ENCODE peak calls at places on chromosomes 16 and 17, in four cellular contexts. Z, S, B and D are unnamed samples.

GRCh38 chr17:60170835-60171752 is 21.3 kb downstream of the CA4 start:
- DNase-seq in Z (no peak), S (no peak), B (no peak), D (no peak)

GRCh38 chr17:39755550-39756375 is 18.0 kb downstream of the GRB7 start:
- DNase-seq in Z (no peak), S (no peak), B (no peak), D (peak)

GRCh38 chr17:58153046-58153445 is 4.9 kb downstream of the OR4D1 start:
- DNase-seq in Z (no peak), S (no peak), B (no peak), D (no peak)

GRCh38 chr16:85084841-85085535 is 27.3 kb downstream of the CIBAR2 start:
- DNase-seq in Z (no peak), S (no peak), B (no peak), D (no peak)

GRCh38 chr16:81164481-81164880 is 68.3 kb upstream of the GCSH start:
- DNase-seq in Z (no peak), S (no peak), B (no peak), D (no peak)

GRCh38 chr16:84735846-84736586 is 36.2 kb downstream of the USP10 start:
- DNase-seq in Z (no peak), S (no peak), B (no peak), D (no peak)

GRCh38 chr16:16073884-16074781 is 124.7 kb downstream of the ABCC1 start:
- DNase-seq in Z (peak), S (no peak), B (no peak), D (no peak)

GRCh38 chr17:79624658-79625478 is 14.0 kb upstream of the RBFOX3 start:
- DNase-seq in Z (no peak), S (peak), B (peak), D (no peak)

GRCh38 chr17:32985357-32985756 is 6.3 kb upstream of the SPACA3 start:
- DNase-seq in Z (no peak), S (no peak), B (no peak), D (no peak)

GRCh38 chr16:72241930-72242329 is 70.0 kb upstream of the PMFBP1 start:
- DNase-seq in Z (peak), S (no peak), B (no peak), D (no peak)

DNA sequence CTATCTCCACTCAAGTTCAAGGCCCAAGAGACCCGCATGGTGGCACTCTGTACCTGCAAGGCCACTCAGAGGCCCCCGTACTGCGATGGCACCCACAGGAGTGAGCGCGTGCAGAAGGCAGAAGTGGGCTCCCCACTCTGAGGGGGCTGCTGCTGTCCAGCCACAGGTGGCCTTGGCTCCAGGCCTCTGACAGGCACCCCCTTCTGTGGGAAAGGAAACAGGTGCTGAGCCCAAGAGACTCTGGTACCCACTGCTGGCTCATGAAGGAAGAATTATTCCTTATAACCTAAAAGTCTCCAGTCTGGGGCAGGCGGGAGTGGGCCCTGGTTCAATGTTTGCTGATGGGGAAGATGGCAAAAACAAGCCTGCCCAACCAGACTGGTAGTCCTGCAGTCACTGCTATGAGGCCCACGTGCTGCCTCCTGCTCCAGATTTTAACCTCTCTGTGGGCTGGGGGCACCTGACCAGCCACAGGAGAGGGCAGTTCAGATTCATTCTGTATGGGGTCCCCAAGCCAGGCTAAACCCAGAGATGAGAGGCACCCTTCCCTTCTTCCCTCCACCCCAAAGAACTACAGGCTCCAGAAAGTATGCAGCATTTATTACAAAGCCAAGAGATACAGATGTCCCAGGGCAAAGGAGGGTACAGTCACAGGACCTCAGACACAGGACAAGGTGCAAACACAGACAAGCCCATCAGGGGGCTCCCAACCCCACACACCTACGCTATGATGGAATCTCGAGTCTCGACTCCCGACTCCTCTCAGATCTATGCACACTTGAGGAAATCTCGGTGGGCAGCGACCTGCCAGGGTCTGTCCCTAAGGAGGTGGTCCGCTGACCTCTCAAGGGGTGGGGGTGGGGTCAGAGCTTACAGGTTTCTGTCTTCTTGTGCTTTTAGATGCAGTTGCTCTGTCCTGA is 3.4 kb downstream of the CISD3 start:
- DNase-seq in Z (no peak), S (peak), B (no peak), D (no peak)
- TF ChIP-seq CTCF in Z (peak), S (no peak), B (no peak), D (peak)

GRCh38 chr17:48055531-48056245 is 7.5 kb downstream of the NFE2L1 start:
- DNase-seq in Z (peak), S (no peak), B (no peak), D (peak)
- H3K4me3 ChIP-seq in Z (peak), S (peak), B (peak), D (peak)

DNA sequence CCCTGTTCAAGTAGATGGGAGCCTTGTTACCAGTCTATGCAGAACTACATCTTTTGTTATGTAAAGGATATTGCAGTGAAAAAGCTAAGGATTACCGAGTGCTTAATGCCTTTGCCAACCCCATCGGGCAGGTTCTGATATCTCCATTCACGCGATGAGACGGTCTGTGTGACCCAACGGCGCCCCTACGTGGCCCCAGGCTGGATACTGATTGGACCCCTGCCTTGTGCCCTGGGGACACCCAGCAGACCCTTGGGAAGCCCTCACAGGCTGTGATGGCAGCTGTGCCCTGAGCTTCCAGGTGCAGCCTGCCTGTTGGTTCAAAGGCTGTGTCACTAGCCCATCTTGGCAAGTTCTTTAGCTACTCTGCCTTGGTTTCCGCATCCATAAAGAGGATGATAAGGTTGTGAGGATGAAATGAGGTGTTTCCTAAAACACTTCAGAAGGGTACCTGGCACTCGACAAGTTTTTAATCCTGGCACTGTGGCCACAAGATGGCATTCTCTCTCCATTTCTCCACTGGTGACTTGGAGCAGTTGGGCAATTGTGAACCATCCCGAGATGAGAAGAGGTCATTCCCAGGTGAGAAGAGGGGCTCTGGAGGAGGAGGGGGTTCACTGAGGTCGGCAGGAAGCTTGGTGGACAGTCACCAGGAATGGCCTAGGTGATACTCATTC is 33.6 kb downstream of the HAPSTR1 start:
- DNase-seq in Z (no peak), S (no peak), B (no peak), D (no peak)
- TF ChIP-seq CTCF in Z (no peak), S (no peak), B (no peak), D (peak)

DNA sequence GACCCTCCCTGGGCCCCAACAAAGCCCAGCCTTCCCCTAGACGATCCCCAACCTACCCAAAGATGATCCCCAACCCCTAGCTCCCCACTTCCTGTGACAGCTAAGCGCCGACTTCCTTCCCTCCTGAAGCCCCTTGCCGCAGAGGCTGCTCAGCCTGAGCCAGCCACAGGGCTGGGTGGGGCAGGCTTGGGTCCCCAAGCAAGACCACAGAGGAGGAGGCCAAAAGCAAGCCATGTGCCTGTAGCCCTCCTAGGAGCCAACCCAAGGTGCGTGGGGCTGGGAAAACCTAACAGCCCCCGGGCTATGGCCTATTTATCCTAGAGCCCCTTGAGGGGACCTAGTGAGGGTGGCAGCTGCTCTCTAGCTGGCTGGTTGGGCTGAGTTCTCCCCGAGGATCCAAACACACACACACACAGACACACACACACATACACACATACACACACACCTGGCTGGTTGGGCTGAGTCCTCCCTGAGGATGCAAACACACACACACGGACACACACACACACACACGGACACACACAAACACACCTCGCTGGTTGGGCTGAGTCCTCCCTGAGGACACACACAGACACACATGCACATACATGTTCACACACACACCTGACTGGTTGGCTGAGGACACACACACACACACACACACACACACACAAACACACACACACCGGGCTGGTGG is 4.8 kb downstream of the ARRB2 start:
- DNase-seq in Z (no peak), S (no peak), B (no peak), D (no peak)
- H3K4me3 ChIP-seq in Z (no peak), S (no peak), B (no peak), D (no peak)

GRCh38 chr17:8894189-8894611 is 26.7 kb upstream of the PIK3R6 start:
- DNase-seq in Z (peak), S (no peak), B (no peak), D (no peak)
- TF ChIP-seq CTCF in Z (no peak), S (no peak), B (no peak), D (no peak)

DNA sequence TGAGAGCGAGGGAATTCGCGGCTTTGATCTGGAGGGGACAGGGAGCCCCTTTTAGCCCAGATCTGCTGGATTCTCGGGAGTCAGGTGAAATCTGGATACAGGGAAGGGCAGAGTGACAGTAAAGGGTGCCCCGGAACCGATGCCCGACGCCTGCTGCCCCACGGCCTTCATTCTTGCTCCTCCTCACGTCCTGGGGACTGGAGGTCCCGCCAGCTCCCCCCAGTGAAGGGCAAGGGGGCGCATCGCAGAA is 596 bp downstream of the OR1F1 start:
- DNase-seq in Z (no peak), S (no peak), B (no peak), D (no peak)
- H3K4me3 ChIP-seq in Z (peak), S (peak), B (peak), D (peak)

DNA sequence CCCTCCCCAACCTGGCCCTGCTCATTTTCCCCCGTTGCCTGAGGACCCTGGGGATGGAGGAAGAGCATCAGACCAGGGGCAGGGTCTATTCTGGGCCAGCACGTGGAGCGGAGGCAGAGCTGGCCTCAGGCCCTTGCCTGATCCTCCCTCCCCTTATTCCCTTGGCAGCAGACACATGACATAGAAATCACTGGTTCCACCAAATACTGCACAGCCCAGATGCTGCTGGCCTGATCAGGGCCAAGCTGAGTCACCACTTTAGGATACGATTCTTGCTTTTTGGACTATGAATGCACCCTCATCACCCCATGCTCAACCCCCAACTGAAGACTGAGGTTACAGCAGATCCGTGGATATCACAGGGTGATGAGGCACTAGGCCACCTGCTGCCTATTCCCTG is 15.8 kb upstream of the AGRP start:
- DNase-seq in Z (no peak), S (peak), B (peak), D (no peak)
- TF ChIP-seq CTCF in Z (no peak), S (no peak), B (no peak), D (no peak)

DNA sequence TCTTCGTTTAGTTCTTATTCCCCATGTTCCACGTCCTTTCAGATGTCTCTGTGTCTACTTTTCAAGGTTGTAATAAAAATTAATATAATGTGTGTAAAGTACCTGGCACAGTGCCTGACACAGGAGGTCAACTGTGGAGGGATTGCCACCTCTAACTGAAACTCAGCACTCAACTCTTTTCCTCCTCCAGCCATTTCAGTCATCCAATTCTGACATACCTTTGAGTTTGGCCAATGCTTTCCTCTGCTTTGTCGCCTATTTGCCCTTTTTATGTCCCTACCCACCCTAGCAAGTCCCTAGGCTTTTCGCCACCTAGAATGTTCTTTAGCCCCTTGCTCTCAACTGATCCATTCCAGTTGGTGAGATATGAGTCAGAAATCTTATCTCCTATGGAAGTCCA is 1.6 kb downstream of the UBE2Z start:
- DNase-seq in Z (no peak), S (no peak), B (no peak), D (no peak)
- H3K4me3 ChIP-seq in Z (peak), S (peak), B (peak), D (peak)

GRCh38 chr16:31134625-31135534 is 647 bp downstream of the PRSS8 start:
- DNase-seq in Z (peak), S (no peak), B (no peak), D (no peak)
- TF ChIP-seq CTCF in Z (peak), S (no peak), B (no peak), D (no peak)

DNA sequence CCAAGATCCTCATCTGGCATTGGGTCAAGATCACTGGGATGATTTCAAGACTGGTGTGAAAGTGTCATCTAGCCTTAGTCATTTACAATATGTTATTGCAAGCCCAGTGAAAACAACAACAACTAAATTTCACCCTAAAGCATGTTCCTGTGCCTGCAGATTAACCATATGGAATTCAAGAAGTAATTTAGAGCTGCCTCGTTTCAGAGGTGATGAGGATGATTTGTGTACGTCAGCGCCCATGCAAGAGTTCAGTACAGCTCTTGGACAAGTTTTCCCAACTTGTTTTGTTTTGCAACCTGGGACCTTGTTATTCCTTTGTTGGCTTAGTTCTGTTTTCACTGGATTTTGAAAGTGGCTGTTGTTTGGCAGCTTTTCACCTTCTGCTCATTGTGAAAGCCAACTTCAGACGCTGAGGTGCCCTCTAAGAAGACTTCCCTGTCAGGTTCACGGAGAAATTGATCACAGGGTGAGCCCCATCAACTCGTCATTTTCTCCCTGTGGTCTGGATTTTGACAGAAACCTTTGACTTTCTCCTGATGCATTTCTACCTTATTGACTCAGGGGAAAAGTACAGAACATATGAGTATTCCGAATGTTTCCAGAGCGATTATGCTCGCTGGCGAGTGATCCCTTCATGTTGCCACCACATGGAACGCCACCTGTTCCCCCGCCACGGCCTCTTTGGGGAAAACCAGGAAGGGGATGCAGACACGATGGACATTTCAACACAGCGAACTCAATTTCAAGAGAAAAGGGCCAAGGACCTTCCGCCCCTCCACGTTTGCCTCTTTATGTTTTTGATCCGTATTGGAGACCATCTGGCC is 85.6 kb downstream of the FOXL1 start:
- DNase-seq in Z (no peak), S (no peak), B (no peak), D (no peak)
- H3K4me3 ChIP-seq in Z (no peak), S (no peak), B (no peak), D (no peak)